ENCODE peak calls at places on chromosomes 1 and 21, in five cellular contexts. I is GF-D8; D is stimulated activated CD8-positive, alpha-beta memory T cell treated with anti-CD3 and anti-CD28 coated beads, Interleukin-4, amount 100 ng/mL, for 1 hour; U is fibroblast of pulmonary artery; F is ecto neural progenitor cell. T is an unnamed sample.

GRCh38 chr1:226904772-226905171 is 34.4 kb downstream of the PSEN2 start:
- DNase-seq in I (no peak), D (no peak), U (no peak), F (no peak), T (no peak)

GRCh38 chr1:185350027-185350442 is 33.0 kb upstream of the IVNS1ABP start:
- DNase-seq in I (no peak), D (no peak), U (no peak), F (no peak), T (no peak)

GRCh38 chr1:3015269-3015635 is 6.0 kb upstream of the ACTRT2 start:
- DNase-seq in I (no peak), D (no peak), U (no peak), F (no peak), T (no peak)

GRCh38 chr1:236282719-236283118 is 961 bp upstream of the ERO1B start:
- DNase-seq in I (no peak), D (no peak), U (no peak), F (no peak), T (no peak)

GRCh38 chr1:84632975-84633427 is 57.3 kb downstream of the SSX2IP start:
- DNase-seq in I (no peak), D (no peak), U (peak), F (no peak), T (peak)

GRCh38 chr1:3790501-3790923 is 5.8 kb downstream of the LRRC47 start:
- DNase-seq in I (no peak), D (no peak), U (no peak), F (no peak), T (no peak)

GRCh38 chr1:235127774-235128452 is 724 bp downstream of the TOMM20 start:
- DNase-seq in I (no peak), D (no peak), U (peak), F (no peak), T (peak)

GRCh38 chr21:31771685-31772084 is 39.8 kb upstream of the SCAF4 start:
- DNase-seq in I (no peak), D (no peak), U (no peak), F (no peak), T (no peak)

GRCh38 chr1:109214695-109215623 is 1.2 kb downstream of the SARS1 start:
- DNase-seq in I (no peak), D (no peak), U (peak), F (no peak), T (peak)

GRCh38 chr1:234731371-234732085 is 121.5 kb upstream of the IRF2BP2 start:
- DNase-seq in I (no peak), D (no peak), U (peak), F (no peak), T (no peak)